ENCODE peak calls at places on chromosome 13, in four cellular contexts. T is WTC11, H is HepG2, M is A549. O is an unnamed sample.
A peak's percentile ranks its signal among the peaks of the same experiment; 100 is the strongest.

GRCh38 chr13:51801631-51802099 is 2.3 kb downstream of the DHRS12 start:
- DNase-seq in M (peak; percentile 61), T (no peak), H (no peak), O (no peak)

GRCh38 chr13:74322562-74322961 is 188.4 kb upstream of the KLF12 start:
- DNase-seq in H (no peak), M (no peak), T (no peak), O (no peak)

GRCh38 chr13:48775804-48776203 is 122.1 kb downstream of the CYSLTR2 start:
- DNase-seq in T (no peak), M (no peak), H (no peak), O (no peak)

GRCh38 chr13:91167706-91168459 is 179.6 kb upstream of the MIR17HG start:
- DNase-seq in H (no peak), T (no peak), M (no peak), O (no peak)

GRCh38 chr13:41597348-41598041 is 140.1 kb downstream of the RGCC start:
- DNase-seq in T (no peak), H (no peak), M (no peak), O (no peak)

GRCh38 chr13:60267498-60268202 is 103.9 kb upstream of the DIAPH3 start:
- DNase-seq in H (no peak), M (peak; percentile 2), T (peak; percentile 45), O (peak; percentile 23)

GRCh38 chr13:98466634-98467236 is 110.2 kb downstream of the STK24 start:
- DNase-seq in T (peak; percentile 87), M (peak; percentile 55), H (peak; percentile 43), O (peak; percentile 58)

GRCh38 chr13:24922390-24923304 is 158.7 kb downstream of the RNF17 start:
- DNase-seq in H (peak; percentile 93), M (peak; percentile 93), T (peak; percentile 97), O (peak; percentile 84)

GRCh38 chr13:44810067-44810840 is 179.0 kb downstream of the NUFIP1 start:
- DNase-seq in T (no peak), M (peak; percentile 19), H (no peak), O (no peak)

GRCh38 chr13:33006646-33007045 is 9.6 kb upstream of the KL start:
- DNase-seq in H (no peak), M (no peak), T (no peak), O (no peak)

GRCh38 chr13:31090921-31091624 is 70.6 kb downstream of the HSPH1 start:
- DNase-seq in T (no peak), M (no peak), H (no peak), O (no peak)

GRCh38 chr13:94073006-94073744 is 406.3 kb downstream of the DCT start:
- DNase-seq in T (no peak), M (no peak), H (no peak), O (no peak)

GRCh38 chr13:98821372-98822237 is 69.1 kb upstream of the SLC15A1 start:
- DNase-seq in M (peak; percentile 33), H (peak; percentile 51), T (no peak), O (no peak)

GRCh38 chr13:44930907-44931676 is 58.2 kb downstream of the NUFIP1 start:
- DNase-seq in T (no peak), M (no peak), H (no peak), O (no peak)

GRCh38 chr13:29805994-29806748 is 44.2 kb downstream of the UBL3 start:
- DNase-seq in T (no peak), M (no peak), H (no peak), O (no peak)

GRCh38 chr13:101007245-101007644 is 332.6 kb upstream of the TMTC4 start:
- DNase-seq in H (no peak), T (no peak), M (no peak), O (no peak)

GRCh38 chr13:69306766-69307165 is 800.9 kb upstream of the ATXN8OS start:
- DNase-seq in T (no peak), H (no peak), M (no peak), O (no peak)

GRCh38 chr13:78978381-78978998 is 319.5 kb upstream of the OBI1 start:
- DNase-seq in T (no peak), H (peak; percentile 50), M (peak; percentile 56), O (peak; percentile 24)

GRCh38 chr13:25934127-25934526 is 117.7 kb downstream of the SHISA2 start:
- DNase-seq in M (no peak), T (no peak), H (no peak), O (no peak)

GRCh38 chr13:35768551-35768950 is 292.1 kb upstream of the MAB21L1 start:
- DNase-seq in M (no peak), H (no peak), T (no peak), O (no peak)

GRCh38 chr13:111981006-111981405 is 85.9 kb upstream of the SOX1 start:
- DNase-seq in M (no peak), H (no peak), T (no peak), O (no peak)

GRCh38 chr13:111011899-111012298 is 97.0 kb upstream of the ANKRD10 start:
- DNase-seq in H (no peak), M (peak; percentile 4), T (no peak), O (no peak)

GRCh38 chr13:108220042-108220441 is 1.9 kb downstream of the ABHD13 start:
- DNase-seq in T (no peak), M (no peak), H (peak; percentile 9), O (no peak)

GRCh38 chr13:62320129-62320724 is 904.6 kb upstream of the PCDH20 start:
- DNase-seq in H (peak; percentile 22), T (no peak), M (peak; percentile 54), O (peak; percentile 1)

GRCh38 chr13:40064723-40065122 is 409.3 kb downstream of the COG6 start:
- DNase-seq in H (no peak), T (no peak), M (peak; percentile 25), O (no peak)

GRCh38 chr13:82898625-82899024 is 983.6 kb downstream of the SLITRK1 start:
- DNase-seq in T (no peak), H (peak; percentile 23), M (peak; percentile 20), O (no peak)

GRCh38 chr13:24742294-24742693 is 21.7 kb upstream of the RNF17 start:
- DNase-seq in H (no peak), T (peak; percentile 16), M (no peak), O (no peak)

GRCh38 chr13:19845758-19846157 is 17.7 kb downstream of the ZMYM5 start:
- DNase-seq in H (peak; percentile 57), T (no peak), M (peak; percentile 76), O (peak; percentile 55)

GRCh38 chr13:51785592-51786424 is 18.2 kb downstream of the DHRS12 start:
- DNase-seq in H (no peak), T (no peak), M (no peak), O (peak; percentile 10)

GRCh38 chr13:111972261-111972780 is 94.6 kb upstream of the SOX1 start:
- DNase-seq in M (no peak), H (no peak), T (no peak), O (no peak)

GRCh38 chr13:20401586-20401957 is 124.1 kb downstream of the CRYL1 start:
- DNase-seq in T (no peak), M (no peak), H (no peak), O (no peak)

GRCh38 chr13:98143601-98144500 is 957 bp downstream of the FARP1 start:
- DNase-seq in T (peak; percentile 26), M (no peak), H (no peak), O (no peak)

GRCh38 chr13:78608705-78609463 is 5.5 kb upstream of the POU4F1 start:
- DNase-seq in M (no peak), T (peak; percentile 31), H (no peak), O (no peak)

GRCh38 chr13:99224019-99224418 is 23.4 kb downstream of the UBAC2 start:
- DNase-seq in H (no peak), T (no peak), M (no peak), O (no peak)

GRCh38 chr13:31167490-31167889 is 5.8 kb upstream of the HSPH1 start:
- DNase-seq in H (peak; percentile 76), T (no peak), M (peak; percentile 19), O (no peak)

GRCh38 chr13:113013878-113014751 is 45.1 kb downstream of the MCF2L start:
- DNase-seq in H (no peak), T (no peak), M (no peak), O (no peak)
- TF ChIP-seq NR3C1 in H (no peak), T (no peak), M (no peak), O (no peak)

GRCh38 chr13:76512676-76513277 is 373.4 kb downstream of the KCTD12 start:
- DNase-seq in T (no peak), M (peak; percentile 4), H (no peak), O (no peak)
- TF ChIP-seq NR3C1 in T (no peak), M (no peak), H (no peak), O (no peak)

GRCh38 chr13:96636310-96636709 is 358.0 kb downstream of the OXGR1 start:
- DNase-seq in M (no peak), T (no peak), H (no peak), O (no peak)
- TF ChIP-seq NR3C1 in M (no peak), T (no peak), H (no peak), O (no peak)

GRCh38 chr13:27043013-27043412 is 128.6 kb downstream of the USP12 start:
- DNase-seq in T (no peak), M (peak; percentile 87), H (peak; percentile 24), O (no peak)
- TF ChIP-seq NR3C1 in T (no peak), M (no peak), H (no peak), O (no peak)

DNA sequence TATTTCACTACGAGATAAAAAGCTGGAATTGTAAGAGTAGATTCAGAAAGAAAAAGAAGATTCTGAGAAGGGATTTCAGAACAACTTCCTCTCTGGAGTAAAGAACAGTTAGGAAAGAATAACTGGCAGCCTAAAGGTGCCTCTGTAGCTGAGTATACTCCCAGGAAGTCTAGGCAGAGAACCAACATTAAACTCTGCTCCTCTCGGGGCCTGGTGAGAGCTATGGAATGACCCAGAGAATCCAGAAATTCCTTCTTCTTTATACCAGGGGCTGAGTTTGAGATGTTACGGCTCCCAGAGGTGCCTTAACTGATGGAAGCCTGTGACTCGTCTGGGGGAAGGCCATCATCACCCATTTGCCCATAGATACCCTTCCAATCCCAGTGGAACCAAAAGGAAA is 39.1 kb downstream of the FAM216B start:
- DNase-seq in M (no peak), T (no peak), H (no peak), O (no peak)
- TF ChIP-seq NR3C1 in M (no peak), T (no peak), H (no peak), O (no peak)

GRCh38 chr13:66154981-66155380 is 1075.2 kb downstream of the PCDH9 start:
- DNase-seq in T (no peak), H (no peak), M (no peak), O (no peak)

GRCh38 chr13:66154354-66154753 is 1075.8 kb downstream of the PCDH9 start:
- DNase-seq in H (no peak), M (no peak), T (no peak), O (no peak)

GRCh38 chr13:66162470-66162869 is 1067.7 kb downstream of the PCDH9 start:
- DNase-seq in T (no peak), M (no peak), H (no peak), O (no peak)

DNA sequence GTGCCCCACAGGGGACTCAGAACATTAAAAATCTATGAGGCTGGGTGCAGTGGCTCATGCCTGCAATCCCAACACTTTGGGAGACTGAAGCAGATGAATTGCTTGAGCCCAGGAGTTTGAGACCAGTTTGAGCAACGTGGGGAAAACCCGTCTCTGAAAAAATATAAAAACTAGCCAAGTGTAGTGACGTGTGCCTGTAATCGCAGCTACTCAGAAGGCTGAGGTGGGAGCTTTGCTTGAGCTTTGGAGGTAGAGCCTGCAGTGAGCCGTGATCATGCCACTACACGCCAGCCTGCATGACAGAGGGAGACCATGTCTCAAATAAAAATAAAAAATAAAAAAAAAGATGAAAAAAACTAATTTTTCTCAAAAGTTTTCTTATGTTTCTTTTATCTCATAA is 1070.6 kb downstream of the PCDH9 start:
- DNase-seq in T (no peak), H (no peak), M (no peak), O (no peak)
- TF ChIP-seq NR3C1 in T (no peak), H (no peak), M (no peak), O (no peak)

GRCh38 chr13:113813070-113813748 is 50.7 kb downstream of the GAS6 start:
- DNase-seq in M (no peak), T (no peak), H (no peak), O (no peak)
- TF ChIP-seq NR3C1 in M (no peak), T (no peak), H (no peak), O (no peak)